ENCODE peak calls at places on chromosomes 1 and 21, in seven cellular contexts. E, T, F, Q, S, V and A are unnamed samples.

GRCh38 chr1:10529772-10530171 is 55.0 kb downstream of the PEX14 start:
- DNase-seq in F (no peak), Q (no peak), S (no peak), E (no peak), V (no peak), T (no peak), A (no peak)

GRCh38 chr1:23868848-23869450 is 859 bp upstream of the FUCA1 start:
- DNase-seq in F (no peak), V (no peak), T (no peak), S (no peak), Q (no peak), E (no peak), A (no peak)

GRCh38 chr1:7755448-7755847 is 15.6 kb upstream of the VAMP3 start:
- DNase-seq in T (no peak), Q (no peak), S (no peak), V (no peak), E (no peak), F (peak), A (no peak)

GRCh38 chr1:36890776-36891175 is 143.5 kb downstream of the GRIK3 start:
- DNase-seq in T (peak), V (no peak), E (no peak), F (no peak), S (no peak), Q (no peak), A (no peak)

GRCh38 chr1:66492424-66492823 is 41.5 kb upstream of the SGIP1 start:
- DNase-seq in Q (no peak), V (no peak), E (no peak), F (no peak), S (no peak), T (no peak), A (no peak)

GRCh38 chr1:221778535-221779142 is 36.8 kb upstream of the DUSP10 start:
- DNase-seq in V (no peak), T (no peak), S (no peak), E (no peak), F (no peak), Q (peak), A (no peak)

GRCh38 chr21:34180826-34181359 is 107.5 kb downstream of the MRPS6 start:
- DNase-seq in V (no peak), S (no peak), E (no peak), T (no peak), F (no peak), Q (no peak), A (no peak)

GRCh38 chr1:92184632-92185031 is 33.1 kb upstream of the C1orf146 start:
- DNase-seq in E (no peak), S (no peak), V (peak), Q (no peak), F (no peak), T (no peak), A (peak)

GRCh38 chr1:65830306-65830705 is 37.6 kb downstream of the PDE4B start:
- DNase-seq in T (no peak), V (no peak), F (no peak), E (no peak), Q (no peak), S (no peak), A (no peak)

GRCh38 chr1:203324103-203325003 is 19.0 kb downstream of the BTG2 start:
- DNase-seq in E (no peak), F (no peak), Q (peak), V (no peak), S (no peak), T (no peak), A (no peak)

GRCh38 chr1:78279051-78279450 is 211.7 kb upstream of the PTGFR start:
- DNase-seq in Q (no peak), E (no peak), T (no peak), V (peak), F (no peak), S (no peak), A (peak)